ENCODE peak calls at places on chromosomes 7 and 10, in eight cellular contexts. One of them, this sample, is unnamed.

GRCh38 chr7:46257766-46258448 is 336.8 kb upstream of the IGFBP3 start:
- DNase-seq in endothelial cell: no peak
- DNase-seq in trophoblast cell: peak
- DNase-seq in NCI-H1694 treated with DMSO at 0.1 percent for 48 hours: no peak
- DNase-seq in posterior vena cava: no peak
- DNase-seq in NCI-H1105: peak
- DNase-seq in iPS DF 19.7: no peak
- DNase-seq in cardiac fibroblast: peak
- DNase-seq in this sample: no peak

GRCh38 chr7:125423444-125424155 is 494.0 kb upstream of the POT1 start:
- DNase-seq in endothelial cell: no peak
- DNase-seq in trophoblast cell: no peak
- DNase-seq in NCI-H1694 treated with DMSO at 0.1 percent for 48 hours: no peak
- DNase-seq in posterior vena cava: no peak
- DNase-seq in NCI-H1105: no peak
- DNase-seq in iPS DF 19.7: no peak
- DNase-seq in cardiac fibroblast: peak
- DNase-seq in this sample: no peak

GRCh38 chr10:64529003-64529350 is 1007.8 kb downstream of the REEP3 start:
- DNase-seq in endothelial cell: no peak
- DNase-seq in trophoblast cell: no peak
- DNase-seq in NCI-H1694 treated with DMSO at 0.1 percent for 48 hours: no peak
- DNase-seq in posterior vena cava: no peak
- DNase-seq in NCI-H1105: no peak
- DNase-seq in iPS DF 19.7: no peak
- DNase-seq in cardiac fibroblast: no peak
- DNase-seq in this sample: no peak

GRCh38 chr10:66292456-66292855 is 633.4 kb upstream of the LRRTM3 start:
- DNase-seq in endothelial cell: no peak
- DNase-seq in trophoblast cell: no peak
- DNase-seq in NCI-H1694 treated with DMSO at 0.1 percent for 48 hours: no peak
- DNase-seq in posterior vena cava: no peak
- DNase-seq in NCI-H1105: no peak
- DNase-seq in iPS DF 19.7: no peak
- DNase-seq in cardiac fibroblast: no peak
- DNase-seq in this sample: no peak

GRCh38 chr10:46079831-46080585 is 33.9 kb upstream of the MSMB start:
- DNase-seq in endothelial cell: no peak
- DNase-seq in trophoblast cell: peak
- DNase-seq in NCI-H1694 treated with DMSO at 0.1 percent for 48 hours: no peak
- DNase-seq in posterior vena cava: no peak
- DNase-seq in NCI-H1105: no peak
- DNase-seq in iPS DF 19.7: no peak
- DNase-seq in cardiac fibroblast: no peak
- DNase-seq in this sample: no peak

GRCh38 chr7:122082670-122083069 is 61.4 kb downstream of the AASS start:
- DNase-seq in endothelial cell: no peak
- DNase-seq in trophoblast cell: no peak
- DNase-seq in NCI-H1694 treated with DMSO at 0.1 percent for 48 hours: no peak
- DNase-seq in posterior vena cava: no peak
- DNase-seq in NCI-H1105: no peak
- DNase-seq in iPS DF 19.7: no peak
- DNase-seq in cardiac fibroblast: no peak
- DNase-seq in this sample: no peak

GRCh38 chr7:122132341-122132740 is 11.7 kb downstream of the AASS start:
- DNase-seq in endothelial cell: no peak
- DNase-seq in trophoblast cell: peak
- DNase-seq in NCI-H1694 treated with DMSO at 0.1 percent for 48 hours: no peak
- DNase-seq in posterior vena cava: no peak
- DNase-seq in NCI-H1105: no peak
- DNase-seq in iPS DF 19.7: no peak
- DNase-seq in cardiac fibroblast: peak
- DNase-seq in this sample: no peak

GRCh38 chr10:33224251-33224965 is 110.1 kb downstream of the NRP1 start:
- DNase-seq in endothelial cell: no peak
- DNase-seq in trophoblast cell: peak
- DNase-seq in NCI-H1694 treated with DMSO at 0.1 percent for 48 hours: no peak
- DNase-seq in posterior vena cava: no peak
- DNase-seq in NCI-H1105: no peak
- DNase-seq in iPS DF 19.7: no peak
- DNase-seq in cardiac fibroblast: no peak
- DNase-seq in this sample: no peak

GRCh38 chr10:22612316-22612715 is 102.1 kb downstream of the PIP4K2A start:
- DNase-seq in endothelial cell: no peak
- DNase-seq in trophoblast cell: no peak
- DNase-seq in NCI-H1694 treated with DMSO at 0.1 percent for 48 hours: no peak
- DNase-seq in posterior vena cava: no peak
- DNase-seq in NCI-H1105: no peak
- DNase-seq in iPS DF 19.7: no peak
- DNase-seq in cardiac fibroblast: no peak
- DNase-seq in this sample: no peak

GRCh38 chr10:62231371-62231770 is 37.3 kb downstream of the RTKN2 start:
- DNase-seq in endothelial cell: no peak
- DNase-seq in trophoblast cell: peak
- DNase-seq in NCI-H1694 treated with DMSO at 0.1 percent for 48 hours: no peak
- DNase-seq in posterior vena cava: no peak
- DNase-seq in NCI-H1105: no peak
- DNase-seq in iPS DF 19.7: no peak
- DNase-seq in cardiac fibroblast: peak
- DNase-seq in this sample: no peak

GRCh38 chr10:126160971-126161630 is 227.2 kb downstream of the ADAM12 start:
- DNase-seq in endothelial cell: no peak
- DNase-seq in trophoblast cell: no peak
- DNase-seq in NCI-H1694 treated with DMSO at 0.1 percent for 48 hours: no peak
- DNase-seq in posterior vena cava: no peak
- DNase-seq in NCI-H1105: no peak
- DNase-seq in iPS DF 19.7: no peak
- DNase-seq in cardiac fibroblast: peak
- DNase-seq in this sample: no peak

GRCh38 chr7:50304158-50304910 is at the start of gene IKZF1:
- DNase-seq in endothelial cell: peak
- DNase-seq in trophoblast cell: peak
- DNase-seq in NCI-H1694 treated with DMSO at 0.1 percent for 48 hours: no peak
- DNase-seq in posterior vena cava: peak
- DNase-seq in NCI-H1105: peak
- DNase-seq in iPS DF 19.7: no peak
- DNase-seq in cardiac fibroblast: peak
- DNase-seq in this sample: no peak

GRCh38 chr10:120012566-120012965 is 120.0 kb downstream of the SEC23IP start:
- DNase-seq in endothelial cell: no peak
- DNase-seq in trophoblast cell: peak
- DNase-seq in NCI-H1694 treated with DMSO at 0.1 percent for 48 hours: no peak
- DNase-seq in posterior vena cava: no peak
- DNase-seq in NCI-H1105: no peak
- DNase-seq in iPS DF 19.7: no peak
- DNase-seq in cardiac fibroblast: no peak
- DNase-seq in this sample: no peak

GRCh38 chr7:30660331-30661255 is 21.7 kb downstream of the CRHR2 start:
- DNase-seq in endothelial cell: no peak
- DNase-seq in trophoblast cell: no peak
- DNase-seq in NCI-H1694 treated with DMSO at 0.1 percent for 48 hours: peak
- DNase-seq in posterior vena cava: peak
- DNase-seq in NCI-H1105: peak
- DNase-seq in iPS DF 19.7: no peak
- DNase-seq in cardiac fibroblast: no peak
- DNase-seq in this sample: no peak

GRCh38 chr7:71480814-71481213 is 348.9 kb downstream of the GALNT17 start:
- DNase-seq in endothelial cell: no peak
- DNase-seq in trophoblast cell: no peak
- DNase-seq in NCI-H1694 treated with DMSO at 0.1 percent for 48 hours: no peak
- DNase-seq in posterior vena cava: no peak
- DNase-seq in NCI-H1105: no peak
- DNase-seq in iPS DF 19.7: no peak
- DNase-seq in cardiac fibroblast: no peak
- DNase-seq in this sample: no peak